ENCODE peak calls at places on chromosomes 3 and 15, in eight cellular contexts. M is K562, G is HepG2, T is SK-N-SH, R is A549, U is Panc1, V is GM12878, J is GM23338. Q is an unnamed sample.

GRCh38 chr3:145798691-145799550 is 362.1 kb downstream of the PLOD2 start:
- DNase-seq in M (no peak), G (no peak), T (no peak), R (no peak), U (no peak), V (no peak), J (peak), Q (no peak)

GRCh38 chr3:60365360-60365759 is 885.9 kb downstream of the FHIT start:
- DNase-seq in M (no peak), G (no peak), T (no peak), R (no peak), U (no peak), V (no peak), J (no peak), Q (no peak)

GRCh38 chr15:60091150-60091549 is 87.0 kb downstream of the FOXB1 start:
- DNase-seq in M (no peak), G (peak), T (no peak), R (peak), U (no peak), V (no peak), J (no peak), Q (no peak)

GRCh38 chr15:57895291-57895690 is 170.2 kb downstream of the ALDH1A2 start:
- DNase-seq in M (no peak), G (no peak), T (no peak), R (no peak), U (no peak), V (no peak), J (no peak), Q (no peak)

GRCh38 chr3:58082047-58082446 is 73.8 kb downstream of the FLNB start:
- DNase-seq in M (peak), G (no peak), T (no peak), R (no peak), U (no peak), V (no peak), J (no peak), Q (no peak)

GRCh38 chr3:183227586-183227985 is 25.5 kb upstream of the B3GNT5 start:
- DNase-seq in M (peak), G (no peak), T (no peak), R (no peak), U (no peak), V (no peak), J (no peak), Q (no peak)

GRCh38 chr15:73319460-73320245 is 49.1 kb downstream of the HCN4 start:
- DNase-seq in M (no peak), G (no peak), T (no peak), R (no peak), U (no peak), V (no peak), J (no peak), Q (no peak)

GRCh38 chr15:68503791-68504720 is 72.1 kb upstream of the ITGA11 start:
- DNase-seq in M (no peak), G (no peak), T (no peak), R (no peak), U (no peak), V (no peak), J (no peak), Q (peak)

GRCh38 chr3:134353171-134353825 is 20.9 kb downstream of the AMOTL2 start:
- DNase-seq in M (no peak), G (no peak), T (no peak), R (no peak), U (no peak), V (no peak), J (no peak), Q (no peak)

GRCh38 chr15:40307421-40308165 is at the start of gene PLCB2:
- DNase-seq in M (peak), G (peak), T (no peak), R (no peak), U (no peak), V (peak), J (peak), Q (peak)

GRCh38 chr3:107690522-107691138 is 167.9 kb downstream of the BBX start:
- DNase-seq in M (peak), G (peak), T (peak), R (peak), U (peak), V (no peak), J (peak), Q (no peak)

GRCh38 chr15:46410681-46411080 is 775.9 kb downstream of the SQOR start:
- DNase-seq in M (no peak), G (no peak), T (no peak), R (no peak), U (no peak), V (no peak), J (no peak), Q (no peak)

GRCh38 chr3:1527780-1528179 is 435.0 kb downstream of the CNTN6 start:
- DNase-seq in M (no peak), G (no peak), T (peak), R (no peak), U (no peak), V (no peak), J (no peak), Q (no peak)

GRCh38 chr15:70781236-70781635 is 17.9 kb upstream of the UACA start:
- DNase-seq in M (no peak), G (no peak), T (no peak), R (peak), U (no peak), V (no peak), J (peak), Q (no peak)

GRCh38 chr3:184696643-184697042 is 15.2 kb downstream of the MAGEF1 start:
- DNase-seq in M (no peak), G (no peak), T (peak), R (no peak), U (no peak), V (no peak), J (no peak), Q (no peak)

GRCh38 chr3:187104342-187104741 is 35.0 kb downstream of the RPL39L start:
- DNase-seq in M (no peak), G (no peak), T (no peak), R (no peak), U (no peak), V (no peak), J (no peak), Q (no peak)

GRCh38 chr3:4850928-4851265 is 128.3 kb upstream of the BHLHE40 start:
- DNase-seq in M (no peak), G (no peak), T (no peak), R (no peak), U (no peak), V (peak), J (no peak), Q (no peak)

GRCh38 chr3:81968628-81969027 is 207.2 kb upstream of the GBE1 start:
- DNase-seq in M (no peak), G (no peak), T (no peak), R (no peak), U (no peak), V (no peak), J (peak), Q (no peak)

GRCh38 chr3:195425849-195426248 is 17.0 kb downstream of the ACAP2 start:
- DNase-seq in M (no peak), G (no peak), T (peak), R (no peak), U (no peak), V (no peak), J (no peak), Q (no peak)

GRCh38 chr15:94579261-94579660 is 347.9 kb downstream of the MCTP2 start:
- DNase-seq in M (no peak), G (no peak), T (no peak), R (no peak), U (no peak), V (no peak), J (no peak), Q (no peak)

GRCh38 chr3:191131305-191131704 is 67.7 kb upstream of the OSTN start:
- DNase-seq in M (no peak), G (peak), T (no peak), R (no peak), U (no peak), V (no peak), J (no peak), Q (no peak)

GRCh38 chr3:171334465-171334811 is 125.8 kb downstream of the TNIK start:
- DNase-seq in M (no peak), G (no peak), T (no peak), R (peak), U (no peak), V (no peak), J (no peak), Q (no peak)

GRCh38 chr3:5080779-5081550 is 41.1 kb upstream of the ARL8B start:
- DNase-seq in M (no peak), G (no peak), T (no peak), R (no peak), U (no peak), V (no peak), J (no peak), Q (no peak)

GRCh38 chr15:62503451-62503850 is 338.4 kb upstream of the C2CD4B start:
- DNase-seq in M (no peak), G (no peak), T (no peak), R (peak), U (no peak), V (no peak), J (no peak), Q (no peak)

GRCh38 chr3:13026534-13026933 is 46.7 kb downstream of the IQSEC1 start:
- DNase-seq in M (no peak), G (no peak), T (no peak), R (no peak), U (no peak), V (no peak), J (no peak), Q (no peak)

GRCh38 chr15:35312355-35312754 is 227.3 kb upstream of the NANOGP8 start:
- DNase-seq in M (no peak), G (no peak), T (no peak), R (no peak), U (no peak), V (no peak), J (no peak), Q (no peak)

GRCh38 chr3:115616461-115616860 is 6.8 kb upstream of the GAP43 start:
- DNase-seq in M (no peak), G (no peak), T (no peak), R (no peak), U (no peak), V (no peak), J (no peak), Q (no peak)

GRCh38 chr3:139052802-139053600 is 8.3 kb upstream of the PRR23C start:
- DNase-seq in M (no peak), G (no peak), T (no peak), R (no peak), U (no peak), V (no peak), J (no peak), Q (no peak)

GRCh38 chr3:71397046-71397445 is 186.5 kb downstream of the FOXP1 start:
- DNase-seq in M (peak), G (peak), T (peak), R (peak), U (peak), V (no peak), J (peak), Q (no peak)

GRCh38 chr15:63035977-63036376 is 6.6 kb upstream of the TPM1 start:
- DNase-seq in M (no peak), G (no peak), T (no peak), R (no peak), U (no peak), V (no peak), J (peak), Q (no peak)

GRCh38 chr15:99857836-99858235 is 124.6 kb upstream of the LYSMD4 start:
- DNase-seq in M (no peak), G (no peak), T (no peak), R (no peak), U (no peak), V (no peak), J (no peak), Q (no peak)

GRCh38 chr15:64844576-64845140 is 2.9 kb downstream of the PLEKHO2 start:
- DNase-seq in M (no peak), G (no peak), T (peak), R (no peak), U (no peak), V (no peak), J (no peak), Q (no peak)

GRCh38 chr3:12265558-12265957 is 23.3 kb upstream of the PPARG start:
- DNase-seq in M (no peak), G (no peak), T (no peak), R (no peak), U (no peak), V (no peak), J (no peak), Q (peak)

GRCh38 chr3:127690106-127690505 is 17.4 kb downstream of the ABTB1 start:
- DNase-seq in M (no peak), G (peak), T (no peak), R (peak), U (no peak), V (no peak), J (no peak), Q (no peak)

GRCh38 chr15:50697109-50697797 is 10.7 kb upstream of the TRPM7 start:
- DNase-seq in M (no peak), G (no peak), T (no peak), R (no peak), U (no peak), V (no peak), J (no peak), Q (no peak)

GRCh38 chr15:69892351-69892750 is 205.4 kb downstream of the TLE3 start:
- DNase-seq in M (no peak), G (no peak), T (peak), R (no peak), U (no peak), V (no peak), J (no peak), Q (no peak)

GRCh38 chr3:128353991-128354687 is 112.6 kb downstream of the DNAJB8 start:
- DNase-seq in M (peak), G (peak), T (no peak), R (no peak), U (no peak), V (no peak), J (no peak), Q (no peak)

GRCh38 chr3:178392553-178392952 is 143.7 kb upstream of the KCNMB2 start:
- DNase-seq in M (no peak), G (no peak), T (no peak), R (no peak), U (no peak), V (no peak), J (no peak), Q (no peak)

DNA sequence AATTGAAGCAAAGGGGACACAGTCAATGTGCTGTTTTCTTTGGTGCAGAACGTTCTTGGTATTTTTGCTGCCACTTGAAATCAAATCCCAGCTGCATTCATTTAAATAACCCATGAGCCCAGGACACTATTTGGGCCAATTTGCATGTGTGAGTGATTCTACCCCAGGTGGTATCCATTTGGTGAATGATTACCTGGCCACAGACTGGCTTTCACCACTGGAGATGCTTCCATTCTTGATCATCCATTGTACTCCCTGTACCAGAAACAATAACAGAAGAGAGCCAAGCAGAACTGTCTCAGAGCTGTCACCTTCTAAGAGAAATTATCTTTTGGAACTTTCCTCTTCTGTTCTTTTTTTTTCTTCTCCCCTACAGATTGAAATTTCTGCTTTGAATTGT is 139.6 kb upstream of the RARB start:
- DNase-seq in M (no peak), G (no peak), T (no peak), R (no peak), U (no peak), V (no peak), J (no peak), Q (no peak)
- TF ChIP-seq REST in M (no peak), G (no peak), T (no peak), R (no peak), U (no peak), V (no peak), J (no peak), Q (no peak)

GRCh38 chr15:86077070-86077469 is 2.6 kb upstream of the AGBL1 start:
- DNase-seq in M (no peak), G (no peak), T (no peak), R (no peak), U (no peak), V (no peak), J (peak), Q (no peak)
- TF ChIP-seq CTCF in M (no peak), G (no peak), T (no peak), R (no peak), U (no peak), V (no peak), J (no peak), Q (no peak)

GRCh38 chr3:154095832-154096421 is 25.3 kb upstream of the ARHGEF26 start:
- DNase-seq in M (no peak), G (peak), T (no peak), R (peak), U (no peak), V (no peak), J (peak), Q (no peak)
- TF ChIP-seq REST in M (no peak), G (no peak), T (no peak), R (no peak), U (no peak), V (no peak), J (no peak), Q (no peak)

GRCh38 chr3:37024092-37024491 is 30.8 kb downstream of the MLH1 start:
- DNase-seq in M (no peak), G (no peak), T (peak), R (no peak), U (no peak), V (no peak), J (no peak), Q (peak)
- TF ChIP-seq CTCF in M (peak), G (peak), T (peak), R (no peak), U (no peak), V (peak), J (peak), Q (no peak)

GRCh38 chr15:29570121-29570930 is 251.9 kb downstream of the TJP1 start:
- DNase-seq in M (no peak), G (no peak), T (peak), R (peak), U (no peak), V (no peak), J (peak), Q (no peak)
- TF ChIP-seq REST in M (no peak), G (no peak), T (no peak), R (no peak), U (no peak), V (no peak), J (no peak), Q (no peak)

GRCh38 chr15:51803961-51804360 is 25.5 kb upstream of the TMOD3 start:
- DNase-seq in M (no peak), G (no peak), T (no peak), R (peak), U (no peak), V (no peak), J (no peak), Q (no peak)

GRCh38 chr15:51799174-51799907 is 30.1 kb upstream of the TMOD3 start:
- DNase-seq in M (no peak), G (no peak), T (peak), R (no peak), U (no peak), V (no peak), J (no peak), Q (no peak)

GRCh38 chr15:51802593-51802992 is 26.9 kb upstream of the TMOD3 start:
- DNase-seq in M (no peak), G (no peak), T (no peak), R (no peak), U (no peak), V (no peak), J (no peak), Q (no peak)

GRCh38 chr15:51799908-51800252 is 29.6 kb upstream of the TMOD3 start:
- DNase-seq in M (no peak), G (no peak), T (no peak), R (no peak), U (no peak), V (no peak), J (no peak), Q (no peak)

DNA sequence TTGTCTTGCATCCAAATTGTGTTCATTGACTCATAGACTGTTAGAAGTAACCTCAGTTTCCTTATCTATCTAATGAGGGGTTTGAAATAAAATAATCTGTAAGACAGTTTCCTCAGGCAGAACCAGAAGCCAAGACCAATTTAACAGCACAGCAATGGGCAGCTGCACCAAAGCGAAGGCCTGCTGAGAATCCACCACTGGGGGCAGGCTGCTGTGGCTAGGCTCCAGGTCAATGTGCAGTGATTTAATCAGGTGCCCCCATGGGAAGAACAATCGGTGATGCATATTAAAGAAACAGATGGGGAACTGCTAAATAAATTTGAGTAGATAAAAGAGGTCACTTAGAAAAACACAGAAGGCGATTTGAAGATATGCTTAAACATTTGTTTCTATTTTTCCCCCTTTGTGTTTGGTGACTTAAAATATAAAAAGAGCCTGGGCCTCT is 28.0 kb upstream of the TMOD3 start:
- DNase-seq in M (no peak), G (peak), T (peak), R (peak), U (no peak), V (no peak), J (peak), Q (no peak)
- TF ChIP-seq CTCF in M (peak), G (peak), T (peak), R (peak), U (peak), V (peak), J (peak), Q (no peak)

DNA sequence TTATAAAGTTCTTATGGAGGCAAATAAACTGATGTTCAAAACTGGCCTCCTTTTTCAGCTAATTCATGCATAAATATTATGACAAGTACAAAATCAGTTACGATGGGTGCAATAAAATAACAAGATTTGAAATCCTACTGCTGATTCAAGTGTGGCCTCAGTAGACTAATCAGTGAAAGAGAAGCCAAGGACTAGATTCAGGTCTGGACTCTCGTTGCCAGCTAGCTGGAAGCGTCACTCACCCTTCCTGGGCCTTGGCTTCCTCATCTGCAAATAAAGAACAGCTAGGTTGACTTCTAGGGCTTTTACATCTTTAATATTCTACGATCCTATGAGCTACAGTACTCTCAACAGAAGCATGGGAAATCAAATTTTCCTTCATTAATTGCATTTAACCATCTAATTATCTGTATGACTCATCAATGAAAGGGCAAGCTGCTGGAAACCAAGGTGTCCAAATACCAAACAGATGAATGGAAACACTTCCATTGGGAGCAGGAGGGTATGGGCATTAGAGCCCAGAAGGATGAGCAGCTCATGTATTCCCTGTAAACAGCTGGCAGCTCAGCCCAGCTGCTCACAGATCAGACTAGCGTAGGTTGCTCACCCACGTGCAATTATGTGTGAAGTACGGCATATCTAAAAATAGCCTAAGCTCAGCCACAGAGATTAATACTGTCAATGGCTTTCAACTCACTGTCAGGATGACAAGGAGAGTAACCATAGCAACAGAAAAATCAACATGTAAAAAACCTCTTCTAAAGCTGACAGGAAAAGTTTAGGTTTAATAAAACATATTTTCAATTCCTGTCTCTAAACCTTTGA is 294.8 kb downstream of the PLCL2 start:
- DNase-seq in M (no peak), G (no peak), T (no peak), R (no peak), U (no peak), V (peak), J (no peak), Q (no peak)
- TF ChIP-seq REST in M (no peak), G (no peak), T (no peak), R (no peak), U (no peak), V (no peak), J (no peak), Q (no peak)

GRCh38 chr3:40782086-40782721 is 257.4 kb downstream of the ZNF621 start:
- DNase-seq in M (no peak), G (peak), T (no peak), R (peak), U (no peak), V (no peak), J (peak), Q (no peak)
- TF ChIP-seq CTCF in M (peak), G (peak), T (no peak), R (no peak), U (no peak), V (no peak), J (peak), Q (no peak)

GRCh38 chr3:33218446-33219174 is at the start of gene SUSD5:
- DNase-seq in M (no peak), G (no peak), T (peak), R (peak), U (no peak), V (no peak), J (peak), Q (no peak)
- TF ChIP-seq REST in M (no peak), G (no peak), T (no peak), R (no peak), U (no peak), V (no peak), J (no peak), Q (no peak)

Q was measured in HL-60.